ENCODE peak calls at places on chromosome 16, in five cellular contexts. E is T-helper 17 cell, P is cardiac fibroblast, V is EH, J is body of pancreas. O is an unnamed sample.

GRCh38 chr16:58678716-58679115 is 5.9 kb downstream of the SLC38A7 start:
- DNase-seq in E (no peak), V (peak), J (peak), P (peak), O (no peak)

GRCh38 chr16:2095315-2095853 is 40.3 kb downstream of the PKD1 start:
- DNase-seq in V (peak), P (peak), J (no peak), E (no peak), O (no peak)

GRCh38 chr16:57403965-57404817 is at the start of gene CCL17:
- DNase-seq in J (no peak), E (no peak), V (no peak), P (no peak), O (no peak)

GRCh38 chr16:55532227-55532626 is 23.4 kb downstream of the LPCAT2 start:
- DNase-seq in E (no peak), P (no peak), V (no peak), J (no peak), O (peak)

GRCh38 chr16:16004314-16004749 is 54.9 kb downstream of the ABCC1 start:
- DNase-seq in E (no peak), J (no peak), V (peak), P (peak), O (peak)

GRCh38 chr16:52051773-52052172 is 495.2 kb downstream of the TOX3 start:
- DNase-seq in J (no peak), E (no peak), V (no peak), P (no peak), O (no peak)

GRCh38 chr16:72927199-72928088 is 120.5 kb downstream of the ZFHX3 start:
- DNase-seq in E (no peak), V (peak), P (peak), J (no peak), O (peak)

GRCh38 chr16:85017603-85018002 is 6.3 kb upstream of the ZDHHC7 start:
- DNase-seq in V (no peak), P (no peak), E (no peak), J (no peak), O (no peak)

GRCh38 chr16:87702325-87702811 is 63.4 kb downstream of the KLHDC4 start:
- DNase-seq in E (no peak), V (peak), J (peak), P (peak), O (peak)

GRCh38 chr16:19184823-19185509 is 16.9 kb downstream of the SYT17 start:
- DNase-seq in E (no peak), P (no peak), V (peak), J (no peak), O (no peak)

GRCh38 chr16:77882359-77882758 is 94.0 kb downstream of the VAT1L start:
- DNase-seq in E (no peak), V (peak), P (no peak), J (no peak), O (no peak)